ENCODE peak calls at places on chromosomes 12 and 14, in ten cellular contexts. L, S, G, A, U, D, T, J, W and C are unnamed samples.

GRCh38 chr12:124727244-124727673 is 136.4 kb downstream of the SCARB1 start:
- DNase-seq in L (no peak), S (no peak), G (peak; percentile 58), A (no peak), U (peak; percentile 83), D (peak; percentile 64), T (peak; percentile 55), J (peak; percentile 43), W (peak; percentile 88), C (peak; percentile 72)

GRCh38 chr12:8823565-8824300 is 1.3 kb downstream of the A2ML1 start:
- DNase-seq in L (no peak), S (peak; percentile 5), G (no peak), A (no peak), U (peak; percentile 1), D (peak; percentile 58), T (no peak), J (no peak), W (no peak), C (peak; percentile 10)

GRCh38 chr12:104285740-104286537 is 17.6 kb upstream of the EID3 start:
- DNase-seq in L (no peak), S (peak; percentile 13), G (no peak), A (peak; percentile 6), U (no peak), D (no peak), T (peak; percentile 57), J (peak; percentile 60), W (peak; percentile 54), C (no peak)

GRCh38 chr14:84657866-84658385 is 872.0 kb upstream of the FLRT2 start:
- DNase-seq in L (no peak), S (no peak), G (no peak), A (no peak), U (no peak), D (no peak), T (no peak), J (no peak), W (no peak), C (no peak)

GRCh38 chr14:104794641-104795467 is 694 bp downstream of the AKT1 start:
- DNase-seq in L (peak; percentile 30), S (peak; percentile 37), G (no peak), A (no peak), U (no peak), D (no peak), T (peak; percentile 50), J (peak; percentile 51), W (peak; percentile 35), C (peak; percentile 64)

GRCh38 chr12:26014085-26014484 is 55.6 kb downstream of the RASSF8 start:
- DNase-seq in L (no peak), S (no peak), G (no peak), A (no peak), U (no peak), D (no peak), T (no peak), J (no peak), W (no peak), C (no peak)

GRCh38 chr14:72649603-72650227 is 244.2 kb downstream of the DPF3 start:
- DNase-seq in L (no peak), S (no peak), G (no peak), A (no peak), U (no peak), D (no peak), T (no peak), J (no peak), W (no peak), C (no peak)

GRCh38 chr12:74747305-74747704 is 209.7 kb downstream of the ATXN7L3B start:
- DNase-seq in L (no peak), S (no peak), G (no peak), A (no peak), U (peak; percentile 10), D (no peak), T (no peak), J (no peak), W (no peak), C (no peak)

GRCh38 chr14:91154851-91155625 is 41.2 kb downstream of the DGLUCY start:
- DNase-seq in L (no peak), S (no peak), G (no peak), A (no peak), U (peak; percentile 56), D (no peak), T (peak; percentile 92), J (peak; percentile 64), W (no peak), C (no peak)

GRCh38 chr14:69666698-69667211 is 55.4 kb downstream of the SUSD6 start:
- DNase-seq in L (no peak), S (no peak), G (no peak), A (no peak), U (no peak), D (no peak), T (no peak), J (no peak), W (no peak), C (no peak)

GRCh38 chr14:91410781-91411536 is 6.7 kb downstream of the CCDC88C start:
- DNase-seq in L (no peak), S (no peak), G (no peak), A (no peak), U (no peak), D (no peak), T (no peak), J (no peak), W (no peak), C (no peak)

GRCh38 chr14:101497910-101498860 is 63.1 kb upstream of the DIO3 start:
- DNase-seq in L (no peak), S (no peak), G (no peak), A (no peak), U (no peak), D (no peak), T (peak; percentile 3), J (peak; percentile 16), W (no peak), C (no peak)

GRCh38 chr12:56631790-56632700 is 1.9 kb upstream of the BAZ2A start:
- DNase-seq in L (peak; percentile 25), S (peak; percentile 73), G (no peak), A (no peak), U (peak; percentile 17), D (peak; percentile 48), T (peak; percentile 89), J (peak; percentile 82), W (peak; percentile 77), C (peak; percentile 59)

GRCh38 chr12:65825573-65826512 is 1.6 kb downstream of the HMGA2 start:
- DNase-seq in L (no peak), S (peak; percentile 9), G (no peak), A (no peak), U (no peak), D (no peak), T (peak; percentile 33), J (peak; percentile 45), W (no peak), C (peak; percentile 91)

GRCh38 chr12:120625557-120626419 is 14.6 kb upstream of the CABP1 start:
- DNase-seq in L (no peak), S (peak; percentile 20), G (no peak), A (no peak), U (no peak), D (no peak), T (no peak), J (no peak), W (no peak), C (no peak)

GRCh38 chr12:62879691-62880090 is 55.3 kb downstream of the PPM1H start:
- DNase-seq in L (no peak), S (no peak), G (no peak), A (no peak), U (no peak), D (no peak), T (no peak), J (no peak), W (no peak), C (no peak)

GRCh38 chr14:76121089-76121748 is 30.5 kb upstream of the GPATCH2L start:
- DNase-seq in L (no peak), S (no peak), G (no peak), A (no peak), U (no peak), D (no peak), T (no peak), J (no peak), W (no peak), C (no peak)

GRCh38 chr14:92633724-92634123 is 114.7 kb downstream of the LGMN start:
- DNase-seq in L (no peak), S (no peak), G (no peak), A (no peak), U (no peak), D (no peak), T (no peak), J (no peak), W (no peak), C (no peak)

GRCh38 chr12:65824314-65824563 is at the start of gene HMGA2:
- DNase-seq in L (no peak), S (peak; percentile 20), G (no peak), A (no peak), U (no peak), D (no peak), T (no peak), J (no peak), W (no peak), C (no peak)

GRCh38 chr12:3218150-3218845 is 141.1 kb downstream of the TSPAN9 start:
- DNase-seq in L (no peak), S (no peak), G (no peak), A (no peak), U (peak; percentile 54), D (no peak), T (peak; percentile 45), J (peak; percentile 41), W (no peak), C (peak; percentile 77)

GRCh38 chr14:64733899-64734298 is 29.7 kb downstream of the PLEKHG3 start:
- DNase-seq in L (no peak), S (no peak), G (no peak), A (no peak), U (no peak), D (no peak), T (no peak), J (no peak), W (no peak), C (no peak)